ENCODE peak calls at places on chromosomes 5 and 9, in four cellular contexts. J, K, M and U are unnamed samples.

GRCh38 chr5:88556415-88556814 is 287.8 kb upstream of the TMEM161B start:
- DNase-seq in J (no peak), K (no peak), M (no peak), U (no peak)

GRCh38 chr9:117073539-117074336 is 341.1 kb downstream of the ASTN2 start:
- DNase-seq in J (no peak), K (peak), M (no peak), U (no peak)

GRCh38 chr9:118896356-118897000 is 472.8 kb downstream of the BRINP1 start:
- DNase-seq in J (no peak), K (no peak), M (no peak), U (no peak)

GRCh38 chr5:121171361-121171760 is 680.3 kb upstream of the FTMT start:
- DNase-seq in J (no peak), K (no peak), M (no peak), U (no peak)

GRCh38 chr9:35108461-35108860 is 5.5 kb upstream of the STOML2 start:
- DNase-seq in J (no peak), K (no peak), M (no peak), U (no peak)

GRCh38 chr5:154467655-154468354 is 10.2 kb downstream of the HAND1 start:
- DNase-seq in J (peak), K (peak), M (peak), U (peak)

GRCh38 chr5:53936481-53937352 is 373.7 kb downstream of the ARL15 start:
- DNase-seq in J (no peak), K (no peak), M (no peak), U (no peak)

GRCh38 chr5:171681061-171681460 is 104.6 kb upstream of the SMIM23 start:
- DNase-seq in J (no peak), K (no peak), M (no peak), U (no peak)

GRCh38 chr5:177607452-177608192 is 7.7 kb downstream of the B4GALT7 start:
- DNase-seq in J (peak), K (peak), M (no peak), U (peak)

GRCh38 chr9:127917603-127918002 is 762 bp upstream of the ST6GALNAC4 start:
- DNase-seq in J (no peak), K (no peak), M (no peak), U (no peak)

GRCh38 chr9:104784098-104784497 is 20.2 kb downstream of the NIPSNAP3B start:
- DNase-seq in J (no peak), K (no peak), M (no peak), U (no peak)

GRCh38 chr5:33470544-33470943 is 29.8 kb downstream of the TARS1 start:
- DNase-seq in J (no peak), K (no peak), M (peak), U (no peak)

GRCh38 chr9:128919409-128919808 is 1.4 kb upstream of the PHYHD1 start:
- DNase-seq in J (no peak), K (no peak), M (no peak), U (no peak)

GRCh38 chr9:83060557-83060956 is 2.4 kb downstream of the RASEF start:
- DNase-seq in J (no peak), K (no peak), M (no peak), U (no peak)

GRCh38 chr5:167633931-167634341 is 657.5 kb upstream of the WWC1 start:
- DNase-seq in J (no peak), K (no peak), M (no peak), U (no peak)

GRCh38 chr9:105191508-105192118 is 52.8 kb upstream of the SLC44A1 start:
- DNase-seq in J (no peak), K (no peak), M (no peak), U (no peak)

GRCh38 chr5:122183098-122183794 is 53.9 kb downstream of the ZNF474 start:
- DNase-seq in J (no peak), K (no peak), M (no peak), U (no peak)